ENCODE peak calls at places on chromosomes 16 and 17, in seven cellular contexts. W is AG08396; B is hippocampal formation; M is activated T-helper 9 cell treated with anti-CD3 and anti-CD28 coated beads, Interleukin-2, amount 50 U/mL, for 16 hours; X is uterus; U is NCI-H1105; C is activated CD8-positive, alpha-beta memory T cell treated with anti-CD3 and anti-CD28 coated beads for 4 hours. N is an unnamed sample.

GRCh38 chr17:81652901-81653771 is 3.2 kb downstream of the PDE6G start:
- DNase-seq in W (no peak), B (no peak), C (no peak), X (no peak), U (no peak), M (no peak), N (no peak)

GRCh38 chr17:48499248-48499647 is 31.6 kb downstream of the HOXB1 start:
- DNase-seq in X (no peak), B (no peak), U (no peak), M (no peak), C (no peak), W (no peak), N (no peak)

GRCh38 chr17:40452921-40453378 is 9.7 kb downstream of the IGFBP4 start:
- DNase-seq in C (no peak), U (no peak), X (no peak), M (no peak), W (no peak), B (no peak), N (no peak)

GRCh38 chr17:62150471-62150870 is 85.4 kb upstream of the MED13 start:
- DNase-seq in W (no peak), U (no peak), C (no peak), B (no peak), M (no peak), X (no peak), N (no peak)

GRCh38 chr16:70495425-70496182 is 27.8 kb downstream of the COG4 start:
- DNase-seq in W (no peak), B (no peak), C (no peak), X (no peak), U (no peak), M (no peak), N (no peak)

GRCh38 chr17:57632294-57632693 is 112.8 kb downstream of the CCDC182 start:
- DNase-seq in X (no peak), B (no peak), C (no peak), U (no peak), W (no peak), M (no peak), N (no peak)

GRCh38 chr17:76246080-76247066 is 6.1 kb upstream of the RNF157 start:
- DNase-seq in X (no peak), U (no peak), B (no peak), W (no peak), M (no peak), C (no peak), N (no peak)

GRCh38 chr16:2033057-2033911 is 6.6 kb downstream of the NHERF2 start:
- DNase-seq in B (peak), M (no peak), X (peak), C (no peak), U (no peak), W (peak), N (no peak)

GRCh38 chr16:46974352-46974751 is 878 bp upstream of the DNAJA2 start:
- DNase-seq in X (no peak), W (peak), M (no peak), U (peak), B (no peak), C (no peak), N (no peak)

GRCh38 chr17:18004901-18005305 is 32.2 kb downstream of the DRC3 start:
- DNase-seq in B (no peak), M (no peak), C (no peak), W (no peak), X (no peak), U (no peak), N (no peak)

GRCh38 chr16:81608515-81609209 is 164.1 kb downstream of the CMIP start:
- DNase-seq in W (peak), B (no peak), C (no peak), X (no peak), M (no peak), U (no peak), N (peak)

GRCh38 chr17:62775876-62776275 is 32.2 kb downstream of the MARCHF10 start:
- DNase-seq in W (no peak), B (no peak), U (no peak), C (no peak), M (no peak), X (no peak), N (no peak)

GRCh38 chr17:29566473-29567361 is at the start of gene ABHD15:
- DNase-seq in U (peak), W (peak), X (peak), M (peak), C (no peak), B (peak), N (peak)